ENCODE peak calls at places on chromosomes 6 and 20, in four cellular contexts. D is K562, K is GM12891, I is GM12878. V is an unnamed sample.

GRCh38 chr6:127119361-127120108 is 1.1 kb downstream of the RSPO3 start:
- DNase-seq in I (no peak), K (peak; percentile 31), D (no peak), V (no peak)

GRCh38 chr20:55200317-55200716 is 724.9 kb downstream of the DOK5 start:
- DNase-seq in I (no peak), K (no peak), D (no peak), V (no peak)

GRCh38 chr6:158068893-158069799 is 87.5 kb downstream of the SYNJ2 start:
- DNase-seq in I (no peak), K (no peak), D (peak; percentile 34), V (no peak)

GRCh38 chr6:32194388-32194787 is 1.9 kb upstream of the GPSM3 start:
- DNase-seq in I (no peak), K (no peak), D (no peak), V (no peak)

GRCh38 chr6:166757226-166758135 is 130.4 kb upstream of the RPS6KA2 start:
- DNase-seq in I (no peak), D (no peak), K (no peak), V (no peak)

GRCh38 chr6:38259736-38260135 is 380.0 kb downstream of the BTBD9 start:
- DNase-seq in I (no peak), D (no peak), K (no peak), V (no peak)

GRCh38 chr6:157982297-157982579 is 575 bp downstream of the SYNJ2 start:
- DNase-seq in I (no peak), D (no peak), K (peak; percentile 26), V (peak; percentile 29)

GRCh38 chr20:61784801-61785566 is 280.7 kb downstream of the TAF4 start:
- DNase-seq in I (no peak), K (no peak), D (no peak), V (no peak)

GRCh38 chr6:87274660-87275273 is 47.6 kb upstream of the SMIM8 start:
- DNase-seq in D (no peak), I (no peak), K (no peak), V (no peak)

GRCh38 chr6:20468179-20468578 is 66.1 kb upstream of the CDKAL1 start:
- DNase-seq in I (no peak), K (no peak), D (no peak), V (no peak)

GRCh38 chr20:8399963-8400362 is 267.9 kb downstream of the PLCB1 start:
- DNase-seq in I (peak; percentile 92), K (no peak), D (no peak), V (peak; percentile 70)

GRCh38 chr6:90715093-90715655 is 128.3 kb upstream of the MAP3K7 start:
- DNase-seq in D (no peak), I (no peak), K (no peak), V (no peak)

GRCh38 chr20:29296256-29297230 is 1960.9 kb upstream of the DEFB115 start:
- DNase-seq in D (no peak), I (no peak), K (no peak), V (no peak)

GRCh38 chr6:22320750-22321149 is 23.9 kb upstream of the PRL start:
- DNase-seq in D (no peak), K (no peak), I (no peak), V (no peak)

GRCh38 chr6:135261872-135262725 is 81.0 kb downstream of the MYB start:
- DNase-seq in K (no peak), D (peak; percentile 63), I (no peak), V (no peak)

GRCh38 chr20:34637245-34638185 is 39.4 kb downstream of the PIGU start:
- DNase-seq in D (no peak), K (no peak), I (no peak), V (no peak)

GRCh38 chr6:64034331-64034730 is 398.7 kb downstream of the PHF3 start:
- DNase-seq in K (no peak), I (no peak), D (no peak), V (no peak)

GRCh38 chr6:168650686-168651085 is 209.7 kb downstream of the SMOC2 start:
- DNase-seq in D (no peak), K (no peak), I (no peak), V (no peak)

GRCh38 chr20:48875233-48875913 is 46.1 kb upstream of the ARFGEF2 start:
- DNase-seq in I (no peak), K (no peak), D (no peak), V (no peak)

GRCh38 chr6:24907959-24908358 is 27.8 kb downstream of the RIPOR2 start:
- DNase-seq in D (no peak), I (no peak), K (no peak), V (no peak)

GRCh38 chr20:60255866-60256265 is 297.6 kb downstream of the CDH26 start:
- DNase-seq in I (no peak), D (no peak), K (no peak), V (no peak)

GRCh38 chr6:141641406-141641805 is 491.3 kb upstream of the GJE1 start:
- DNase-seq in K (no peak), I (no peak), D (no peak), V (no peak)

GRCh38 chr6:100657678-100658330 is 193.1 kb upstream of the SIM1 start:
- DNase-seq in K (no peak), I (no peak), D (no peak), V (no peak)

GRCh38 chr6:2900821-2901644 is 2.1 kb downstream of the SERPINB9 start:
- DNase-seq in D (no peak), I (no peak), K (no peak), V (no peak)

GRCh38 chr20:18628330-18628941 is 40.6 kb downstream of the DTD1 start:
- DNase-seq in D (peak; percentile 17), I (no peak), K (no peak), V (no peak)

GRCh38 chr20:58585753-58586540 is 65.1 kb upstream of the STX16 start:
- DNase-seq in I (no peak), K (no peak), D (no peak), V (no peak)

GRCh38 chr6:44858998-44859397 is 469.1 kb upstream of the RUNX2 start:
- DNase-seq in I (no peak), D (no peak), K (no peak), V (no peak)

GRCh38 chr20:20366551-20366895 is 1.4 kb upstream of the INSM1 start:
- DNase-seq in K (no peak), D (no peak), I (no peak), V (no peak)

GRCh38 chr6:76230711-76231110 is 158.2 kb upstream of the IMPG1 start:
- DNase-seq in I (no peak), D (no peak), K (no peak), V (peak; percentile 67)

GRCh38 chr6:151629791-151630190 is 136.0 kb downstream of the CCDC170 start:
- DNase-seq in K (no peak), I (no peak), D (no peak), V (no peak)

GRCh38 chr6:151630991-151631655 is 137.3 kb downstream of the CCDC170 start:
- DNase-seq in D (no peak), K (no peak), I (no peak), V (no peak)

GRCh38 chr6:151624900-151625536 is 131.2 kb downstream of the CCDC170 start:
- DNase-seq in I (no peak), D (no peak), K (no peak), V (no peak)

GRCh38 chr6:151630387-151630786 is 136.6 kb downstream of the CCDC170 start:
- DNase-seq in K (no peak), I (no peak), D (no peak), V (no peak)

DNA sequence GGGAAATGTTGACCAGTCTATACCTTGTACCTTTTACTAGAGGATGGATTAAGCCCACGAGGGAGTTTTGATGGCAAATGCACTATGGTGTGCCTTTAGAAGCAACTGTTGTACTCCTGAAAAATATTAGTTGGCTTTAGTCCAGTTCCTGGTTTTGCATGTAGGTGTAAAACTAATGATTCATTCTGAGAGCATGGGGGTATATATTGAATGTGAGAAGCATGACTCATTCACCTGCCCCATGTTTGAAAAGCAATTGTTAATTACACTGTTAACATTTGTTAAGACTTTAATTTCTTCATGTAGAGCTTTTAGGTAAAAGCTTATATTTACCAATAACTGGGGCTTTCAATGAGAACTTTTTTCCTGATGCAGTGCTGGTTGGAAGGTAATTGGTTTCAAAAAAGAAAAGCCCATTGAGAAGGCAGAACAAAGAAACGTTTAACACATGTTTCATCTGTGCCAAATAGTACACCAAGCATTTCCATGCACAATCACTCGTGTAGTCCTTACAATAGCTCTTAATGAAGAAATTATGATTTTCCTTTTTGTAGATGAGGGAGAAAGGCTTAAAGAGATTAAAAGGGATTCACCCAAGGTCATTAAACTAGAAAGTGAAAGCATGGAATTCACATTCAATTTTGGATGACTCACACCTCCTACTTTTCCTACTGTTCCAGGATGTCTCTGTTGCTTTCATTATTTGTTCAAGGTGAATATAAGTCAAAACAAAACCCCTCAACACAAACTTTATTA is 134.1 kb downstream of the CCDC170 start:
- DNase-seq in I (peak; percentile 8), K (no peak), D (no peak), V (no peak)
- TF ChIP-seq SPI1 in I (no peak), K (peak; percentile 12), D (no peak), V (no peak)

GRCh38 chr6:151054304-151054703 is 185.5 kb upstream of the AKAP12 start:
- DNase-seq in I (no peak), D (no peak), K (no peak), V (no peak)

GRCh38 chr6:151052021-151052646 is 186.6 kb downstream of the MTHFD1L start:
- DNase-seq in K (no peak), I (no peak), D (no peak), V (no peak)

GRCh38 chr6:151056230-151056907 is 183.4 kb upstream of the AKAP12 start:
- DNase-seq in K (no peak), I (no peak), D (no peak), V (no peak)

GRCh38 chr6:151051164-151051563 is 185.7 kb downstream of the MTHFD1L start:
- DNase-seq in I (no peak), D (no peak), K (no peak), V (no peak)
- TF ChIP-seq SPI1 in I (no peak), D (no peak), K (no peak), V (no peak)

GRCh38 chr6:138688580-138688979 is 85.0 kb upstream of the CCDC28A start:
- DNase-seq in K (no peak), I (no peak), D (no peak), V (no peak)

GRCh38 chr6:138691595-138692057 is 81.9 kb upstream of the CCDC28A start:
- DNase-seq in D (no peak), K (no peak), I (no peak), V (no peak)

GRCh38 chr6:138690975-138691594 is 82.5 kb upstream of the CCDC28A start:
- DNase-seq in K (no peak), D (no peak), I (no peak), V (no peak)

GRCh38 chr6:138692058-138692977 is 81.3 kb upstream of the CCDC28A start:
- DNase-seq in D (peak; percentile 92), I (no peak), K (peak; percentile 84), V (no peak)

DNA sequence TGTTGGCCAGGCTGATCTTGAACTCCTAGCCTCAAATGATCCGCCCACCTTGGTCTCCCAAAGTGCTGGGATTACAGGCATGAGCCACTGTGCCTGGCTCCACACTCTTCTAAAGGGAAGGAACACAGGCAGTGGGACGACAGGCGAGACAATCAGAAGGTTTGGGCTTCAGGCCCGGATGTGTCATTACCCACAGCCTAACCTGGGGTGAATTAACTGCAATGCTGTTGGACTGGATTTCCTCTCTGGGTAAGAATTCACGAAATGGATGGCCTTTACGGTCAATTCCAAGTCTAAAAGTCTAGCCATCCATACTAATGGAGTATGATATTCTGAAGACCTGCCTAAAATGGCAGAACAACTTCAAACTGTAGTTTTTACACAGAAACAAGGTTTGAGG is 83.7 kb upstream of the CCDC28A start:
- DNase-seq in K (no peak), I (no peak), D (no peak), V (no peak)
- TF ChIP-seq SPI1 in K (no peak), I (no peak), D (no peak), V (no peak)

GRCh38 chr6:43468240-43468639 is 9.1 kb upstream of the TJAP1 start:
- DNase-seq in K (no peak), D (no peak), I (no peak), V (no peak)
- TF ChIP-seq SPI1 in K (no peak), D (no peak), I (no peak), V (no peak)

V was measured in HL-60.